ENCODE peak calls at places on chromosomes 5 and 9, in four cellular contexts. One of them, this sample, is unnamed.
A peak's percentile ranks its signal among the peaks of the same experiment; 100 is the strongest.

GRCh38 chr5:53942724-53943123 is 367.6 kb downstream of the ARL15 start:
- DNase-seq in neural progenitor cell: no peak
- DNase-seq in sigmoid colon: no peak
- DNase-seq in neuronal stem cell: no peak
- DNase-seq in this sample: no peak

GRCh38 chr9:6549106-6549505 is 96.4 kb downstream of the GLDC start:
- DNase-seq in sigmoid colon: no peak
- DNase-seq in neuronal stem cell: peak; percentile 23
- DNase-seq in neural progenitor cell: peak; percentile 36
- DNase-seq in this sample: peak; percentile 64

GRCh38 chr9:109894921-109895758 is 115.1 kb downstream of the PALM2AKAP2 start:
- DNase-seq in neural progenitor cell: no peak
- DNase-seq in sigmoid colon: no peak
- DNase-seq in neuronal stem cell: no peak
- DNase-seq in this sample: no peak

GRCh38 chr9:20022410-20022809 is 233.6 kb upstream of the SLC24A2 start:
- DNase-seq in sigmoid colon: no peak
- DNase-seq in neural progenitor cell: no peak
- DNase-seq in neuronal stem cell: no peak
- DNase-seq in this sample: no peak

GRCh38 chr5:171420429-171421231 is 1.2 kb downstream of the FGF18 start:
- DNase-seq in neural progenitor cell: peak; percentile 53
- DNase-seq in neuronal stem cell: no peak
- DNase-seq in sigmoid colon: peak; percentile 90
- DNase-seq in this sample: no peak

GRCh38 chr9:131433302-131433854 is 39.5 kb downstream of the PRRC2B start:
- DNase-seq in neural progenitor cell: peak; percentile 35
- DNase-seq in neuronal stem cell: no peak
- DNase-seq in sigmoid colon: peak; percentile 40
- DNase-seq in this sample: no peak

GRCh38 chr9:21852751-21853150 is 50.3 kb downstream of the MTAP start:
- DNase-seq in neural progenitor cell: no peak
- DNase-seq in neuronal stem cell: no peak
- DNase-seq in sigmoid colon: no peak
- DNase-seq in this sample: no peak

GRCh38 chr5:66757219-66757833 is 161.1 kb downstream of the MAST4 start:
- DNase-seq in neural progenitor cell: peak; percentile 64
- DNase-seq in neuronal stem cell: peak; percentile 21
- DNase-seq in sigmoid colon: no peak
- DNase-seq in this sample: no peak

GRCh38 chr5:72231989-72232703 is 87.9 kb downstream of the MRPS27 start:
- DNase-seq in neural progenitor cell: no peak
- DNase-seq in sigmoid colon: no peak
- DNase-seq in neuronal stem cell: no peak
- DNase-seq in this sample: no peak

GRCh38 chr5:158384535-158385421 is 525.8 kb upstream of the CLINT1 start:
- DNase-seq in sigmoid colon: peak; percentile 56
- DNase-seq in neural progenitor cell: no peak
- DNase-seq in neuronal stem cell: no peak
- DNase-seq in this sample: no peak

GRCh38 chr9:123562844-123563346 is 206.9 kb downstream of the CRB2 start:
- DNase-seq in sigmoid colon: peak; percentile 78
- DNase-seq in neuronal stem cell: no peak
- DNase-seq in neural progenitor cell: no peak
- DNase-seq in this sample: no peak

GRCh38 chr5:55636711-55637110 is 75.4 kb downstream of the SLC38A9 start:
- DNase-seq in neural progenitor cell: peak; percentile 12
- DNase-seq in neuronal stem cell: no peak
- DNase-seq in sigmoid colon: no peak
- DNase-seq in this sample: no peak

GRCh38 chr5:56305551-56305950 is 72.4 kb upstream of the ANKRD55 start:
- DNase-seq in neuronal stem cell: no peak
- DNase-seq in sigmoid colon: no peak
- DNase-seq in neural progenitor cell: no peak
- DNase-seq in this sample: no peak

GRCh38 chr5:111680737-111681413 is 76.1 kb downstream of the NREP start:
- DNase-seq in neuronal stem cell: no peak
- DNase-seq in sigmoid colon: peak; percentile 88
- DNase-seq in neural progenitor cell: no peak
- DNase-seq in this sample: peak; percentile 67

DNA sequence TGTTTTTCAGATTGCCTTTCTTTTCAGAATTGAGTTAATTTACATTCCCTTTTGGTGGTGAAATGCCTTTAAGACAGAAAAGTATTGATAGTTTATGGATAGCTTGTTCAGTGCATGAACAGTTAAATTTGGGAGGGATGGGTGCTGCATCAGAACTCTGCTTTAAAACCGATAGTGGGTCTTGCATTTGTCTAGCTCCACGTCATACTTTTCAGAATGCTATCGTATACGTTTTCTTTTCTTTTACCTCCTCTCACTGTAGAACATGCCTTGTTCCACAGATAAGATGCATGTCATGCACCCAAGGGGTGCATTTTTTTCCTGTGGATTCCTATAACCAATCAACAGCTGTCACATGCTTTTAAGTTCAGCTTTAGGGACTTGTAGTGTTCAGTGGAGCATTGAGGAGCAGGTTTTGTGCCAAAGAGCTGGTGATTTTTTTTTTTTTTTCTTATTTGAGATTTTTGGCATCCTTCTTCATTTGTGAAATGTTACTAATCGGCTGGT is 2.3 kb downstream of the SLC44A1 start:
- DNase-seq in sigmoid colon: no peak
- DNase-seq in neuronal stem cell: no peak
- DNase-seq in neural progenitor cell: no peak
- DNase-seq in this sample: no peak
- H3K4me3 ChIP-seq in sigmoid colon: no peak overlapping the region
- H3K4me3 ChIP-seq in neuronal stem cell: no peak overlapping the region
- H3K4me3 ChIP-seq in neural progenitor cell: peak overlapping the region; percentile 98
- H3K4me3 ChIP-seq in this sample: no peak overlapping the region

GRCh38 chr9:137202966-137203365 is 2.4 kb upstream of the TPRN start:
- DNase-seq in sigmoid colon: no peak
- DNase-seq in neural progenitor cell: no peak
- DNase-seq in neuronal stem cell: no peak
- DNase-seq in this sample: no peak
- H3K4me1 ChIP-seq in sigmoid colon: peaks cover 74% of the 10 kb centered on the region
- H3K4me1 ChIP-seq in neural progenitor cell: peaks cover 27% of the 10 kb centered on the region
- H3K4me1 ChIP-seq in neuronal stem cell: peaks cover 37% of the 10 kb centered on the region
- H3K4me1 ChIP-seq in this sample: peaks cover 35% of the 10 kb centered on the region

DNA sequence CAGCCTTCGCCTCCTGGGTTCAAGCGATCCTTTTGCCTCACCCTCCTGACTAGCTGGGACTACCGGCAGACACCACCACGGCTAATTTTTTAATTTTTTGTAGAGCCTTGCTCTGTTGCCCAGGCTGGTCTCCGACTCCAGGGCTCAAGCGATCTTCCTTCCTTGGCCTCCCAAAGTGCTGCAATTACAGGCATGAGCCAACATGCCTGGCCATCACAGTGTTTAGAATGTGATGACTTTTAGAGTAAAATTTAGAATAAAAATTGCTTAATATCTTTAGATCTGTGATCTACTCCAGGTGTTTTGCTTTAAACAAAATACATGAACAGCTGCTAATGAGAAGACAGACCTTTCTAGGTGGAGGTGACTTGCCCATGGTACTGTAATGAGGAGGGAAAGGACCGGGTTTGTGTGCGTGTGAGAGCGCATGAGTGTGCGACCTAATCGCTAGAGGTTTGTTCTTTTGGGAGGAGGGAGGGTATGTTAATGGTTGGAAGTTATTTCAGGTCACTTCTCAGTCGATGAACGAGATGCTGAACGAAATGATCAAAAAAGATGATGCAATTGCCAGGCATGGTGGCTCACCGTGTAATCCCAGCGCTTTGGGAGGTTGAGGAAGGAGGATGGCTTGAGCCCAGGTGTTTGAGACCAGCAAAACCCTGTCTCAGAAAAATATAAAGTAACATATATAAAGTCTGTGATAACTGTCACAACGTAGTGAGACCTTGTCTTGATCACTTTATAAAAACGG is 2.0 kb downstream of the CNOT6 start:
- DNase-seq in neuronal stem cell: no peak
- DNase-seq in neural progenitor cell: no peak
- DNase-seq in sigmoid colon: no peak
- DNase-seq in this sample: no peak
- H3K4me3 ChIP-seq in neuronal stem cell: peak overlapping the region; percentile 95
- H3K4me3 ChIP-seq in neural progenitor cell: peak overlapping the region; percentile 95
- H3K4me3 ChIP-seq in sigmoid colon: no peak overlapping the region
- H3K4me3 ChIP-seq in this sample: peak overlapping the region; percentile 80

GRCh38 chr9:129487658-129488483 is 133.0 kb downstream of the C9orf50 start:
- DNase-seq in neuronal stem cell: no peak
- DNase-seq in neural progenitor cell: peak; percentile 65
- DNase-seq in sigmoid colon: peak; percentile 91
- DNase-seq in this sample: peak; percentile 61
- H3K4me1 ChIP-seq in neuronal stem cell: peaks cover 71% of the 10 kb centered on the region
- H3K4me1 ChIP-seq in neural progenitor cell: peaks cover 45% of the 10 kb centered on the region
- H3K4me1 ChIP-seq in sigmoid colon: peaks cover 88% of the 10 kb centered on the region
- H3K4me1 ChIP-seq in this sample: peaks cover 45% of the 10 kb centered on the region

GRCh38 chr5:1797855-1798254 is 1.8 kb downstream of the MRPL36 start:
- DNase-seq in neural progenitor cell: no peak
- DNase-seq in sigmoid colon: peak; percentile 44
- DNase-seq in neuronal stem cell: no peak
- DNase-seq in this sample: no peak
- H3K4me3 ChIP-seq in neural progenitor cell: no peak overlapping the region
- H3K4me3 ChIP-seq in sigmoid colon: no peak overlapping the region
- H3K4me3 ChIP-seq in neuronal stem cell: no peak overlapping the region
- H3K4me3 ChIP-seq in this sample: no peak overlapping the region

GRCh38 chr9:71924576-71924975 is 13.1 kb downstream of the C9orf85 start:
- DNase-seq in sigmoid colon: no peak
- DNase-seq in neuronal stem cell: no peak
- DNase-seq in neural progenitor cell: no peak
- DNase-seq in this sample: no peak
- H3K4me1 ChIP-seq in sigmoid colon: peaks cover 10% of the 10 kb centered on the region
- H3K4me1 ChIP-seq in neuronal stem cell: peaks cover 11% of the 10 kb centered on the region
- H3K4me1 ChIP-seq in neural progenitor cell: peaks cover 25% of the 10 kb centered on the region
- H3K4me1 ChIP-seq in this sample: peaks cover 15% of the 10 kb centered on the region

DNA sequence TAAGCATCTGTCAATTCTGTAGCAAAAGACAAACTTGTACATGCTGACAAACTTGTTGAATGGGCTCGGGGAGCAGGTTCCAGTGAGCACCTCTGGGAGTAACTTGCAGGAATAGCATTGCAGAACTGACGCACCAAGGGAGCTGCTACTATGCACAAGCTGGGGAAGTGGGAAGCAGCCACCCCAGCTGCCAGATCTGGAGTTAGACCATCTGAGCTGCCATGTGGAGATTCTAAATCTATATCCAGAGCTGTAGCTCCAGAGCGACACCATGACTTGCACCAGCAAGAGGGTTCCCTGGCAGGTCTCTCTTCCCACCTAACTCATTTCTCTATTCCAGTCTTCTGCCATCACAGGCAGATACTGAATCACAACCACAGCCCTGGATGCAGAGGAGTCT is 346.0 kb upstream of the PANK3 start:
- DNase-seq in sigmoid colon: no peak
- DNase-seq in neural progenitor cell: no peak
- DNase-seq in neuronal stem cell: no peak
- DNase-seq in this sample: no peak
- H3K4me3 ChIP-seq in sigmoid colon: no peak overlapping the region
- H3K4me3 ChIP-seq in neural progenitor cell: no peak overlapping the region
- H3K4me3 ChIP-seq in neuronal stem cell: no peak overlapping the region
- H3K4me3 ChIP-seq in this sample: no peak overlapping the region

GRCh38 chr5:14265574-14265973 is 122.4 kb downstream of the TRIO start:
- DNase-seq in sigmoid colon: no peak
- DNase-seq in neural progenitor cell: no peak
- DNase-seq in neuronal stem cell: no peak
- DNase-seq in this sample: no peak
- H3K4me1 ChIP-seq in sigmoid colon: peaks cover 75% of the 10 kb centered on the region
- H3K4me1 ChIP-seq in neural progenitor cell: peaks cover 55% of the 10 kb centered on the region
- H3K4me1 ChIP-seq in neuronal stem cell: peaks cover 27% of the 10 kb centered on the region
- H3K4me1 ChIP-seq in this sample: peaks cover 27% of the 10 kb centered on the region

GRCh38 chr9:129252937-129253819 is 75.1 kb upstream of the IER5L start:
- DNase-seq in neuronal stem cell: no peak
- DNase-seq in neural progenitor cell: peak; percentile 41
- DNase-seq in sigmoid colon: no peak
- DNase-seq in this sample: no peak
- H3K4me3 ChIP-seq in neuronal stem cell: no peak overlapping the region
- H3K4me3 ChIP-seq in neural progenitor cell: no peak overlapping the region
- H3K4me3 ChIP-seq in sigmoid colon: no peak overlapping the region
- H3K4me3 ChIP-seq in this sample: no peak overlapping the region

GRCh38 chr5:173893192-173893561 is 5.0 kb downstream of the CPEB4 start:
- DNase-seq in neural progenitor cell: no peak
- DNase-seq in sigmoid colon: no peak
- DNase-seq in neuronal stem cell: no peak
- DNase-seq in this sample: no peak
- H3K4me1 ChIP-seq in neural progenitor cell: no peaks in the 10 kb centered on the region
- H3K4me1 ChIP-seq in sigmoid colon: peaks cover 67% of the 10 kb centered on the region
- H3K4me1 ChIP-seq in neuronal stem cell: peaks cover 4% of the 10 kb centered on the region
- H3K4me1 ChIP-seq in this sample: peaks cover 11% of the 10 kb centered on the region

This sample was measured in HAP-1.